ENCODE peak calls at places on chromosomes 6 and 20, in ten cellular contexts. A is breast epithelium, D is transverse colon, L is spleen, T is stomach, Y is Panc1, S is SK-N-SH, W is HCT116, X is prostate gland, M is sigmoid colon. C is an unnamed sample.

GRCh38 chr6:70844301-70844700 is 112.6 kb downstream of the B3GAT2 start:
- DNase-seq in A (no peak), D (no peak), L (no peak), T (no peak), Y (no peak), S (no peak), W (no peak), X (no peak), M (no peak), C (no peak)

GRCh38 chr20:58219342-58219700 is 9.1 kb downstream of the ANKRD60 start:
- DNase-seq in A (no peak), D (no peak), L (no peak), T (no peak), Y (no peak), S (no peak), W (no peak), X (no peak), M (peak; percentile 12), C (no peak)

GRCh38 chr6:134002821-134003220 is 49.6 kb downstream of the SLC2A12 start:
- DNase-seq in A (no peak), D (no peak), L (no peak), T (no peak), Y (no peak), S (no peak), W (no peak), X (no peak), M (no peak), C (no peak)

GRCh38 chr20:54208492-54209044 is 681 bp downstream of the PFDN4 start:
- DNase-seq in A (no peak), D (no peak), L (no peak), T (no peak), Y (no peak), S (peak; percentile 50), W (no peak), X (no peak), M (no peak), C (peak; percentile 45)

GRCh38 chr6:129748212-129748900 is 38.4 kb upstream of the ARHGAP18 start:
- DNase-seq in A (no peak), D (peak; percentile 50), L (peak; percentile 66), T (peak; percentile 39), Y (no peak), S (no peak), W (peak; percentile 90), X (peak; percentile 47), M (no peak), C (peak; percentile 58)

GRCh38 chr6:132612449-132613116 is 11.5 kb downstream of the TAAR2 start:
- DNase-seq in A (no peak), D (no peak), L (no peak), T (no peak), Y (no peak), S (no peak), W (no peak), X (no peak), M (no peak), C (no peak)

GRCh38 chr6:130670142-130670541 is 157.1 kb upstream of the SMLR1 start:
- DNase-seq in A (no peak), D (no peak), L (no peak), T (no peak), Y (no peak), S (no peak), W (no peak), X (no peak), M (no peak), C (no peak)

GRCh38 chr6:83920017-83920416 is 60.5 kb downstream of the CYB5R4 start:
- DNase-seq in A (no peak), D (no peak), L (no peak), T (no peak), Y (no peak), S (no peak), W (no peak), X (no peak), M (no peak), C (no peak)

GRCh38 chr20:56722042-56722441 is 92.9 kb downstream of the TFAP2C start:
- DNase-seq in A (no peak), D (peak; percentile 30), L (no peak), T (no peak), Y (no peak), S (no peak), W (no peak), X (peak; percentile 45), M (no peak), C (no peak)

GRCh38 chr6:142771162-142771561 is 173.8 kb downstream of the HIVEP2 start:
- DNase-seq in A (no peak), D (no peak), L (peak; percentile 73), T (no peak), Y (no peak), S (no peak), W (no peak), X (no peak), M (no peak), C (no peak)

GRCh38 chr6:142773859-142774258 is 171.1 kb downstream of the HIVEP2 start:
- DNase-seq in A (no peak), D (peak; percentile 32), L (no peak), T (no peak), Y (no peak), S (no peak), W (no peak), X (no peak), M (no peak), C (no peak)

GRCh38 chr6:142774292-142774691 is 170.7 kb downstream of the HIVEP2 start:
- DNase-seq in A (no peak), D (no peak), L (no peak), T (no peak), Y (no peak), S (no peak), W (no peak), X (no peak), M (no peak), C (no peak)

DNA sequence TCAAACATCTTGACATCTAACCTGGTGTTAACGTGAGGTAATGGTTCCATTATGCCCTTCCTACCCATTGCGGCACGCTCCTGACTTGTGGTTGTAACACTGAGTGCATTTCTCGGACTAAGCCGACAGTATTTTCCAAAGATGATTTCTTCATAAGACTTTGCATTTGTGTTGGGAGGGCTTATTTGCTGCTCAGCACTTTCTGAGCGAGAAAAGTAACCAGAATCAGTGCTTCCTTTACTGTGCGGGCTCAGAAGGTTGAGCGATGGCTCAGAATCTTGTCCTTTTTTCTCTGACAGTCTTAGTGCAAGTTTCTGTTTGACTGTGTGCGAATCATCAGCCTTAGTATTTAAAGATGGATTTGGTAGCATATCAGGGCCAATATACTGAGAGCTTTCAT is 171.7 kb downstream of the HIVEP2 start:
- DNase-seq in A (no peak), D (no peak), L (no peak), T (no peak), Y (no peak), S (no peak), W (no peak), X (no peak), M (no peak), C (no peak)
- H3K27ac ChIP-seq in A (no peak overlapping the region), D (peak overlapping the region; percentile 34), L (no peak overlapping the region), T (no peak overlapping the region), Y (no peak overlapping the region), S (no peak overlapping the region), W (no peak overlapping the region), X (no peak overlapping the region), M (no peak overlapping the region), C (no peak overlapping the region)

GRCh38 chr6:149061933-149062332 is 255.6 kb upstream of the TAB2 start:
- DNase-seq in A (no peak), D (no peak), L (no peak), T (no peak), Y (no peak), S (no peak), W (no peak), X (no peak), M (no peak), C (no peak)

GRCh38 chr6:149064026-149065017 is 253.2 kb upstream of the TAB2 start:
- DNase-seq in A (no peak), D (no peak), L (no peak), T (no peak), Y (no peak), S (no peak), W (no peak), X (no peak), M (no peak), C (no peak)

GRCh38 chr6:149063443-149063842 is 254.1 kb upstream of the TAB2 start:
- DNase-seq in A (no peak), D (no peak), L (no peak), T (no peak), Y (no peak), S (no peak), W (no peak), X (no peak), M (no peak), C (no peak)

GRCh38 chr6:149062653-149063348 is 254.7 kb upstream of the TAB2 start:
- DNase-seq in A (no peak), D (no peak), L (no peak), T (no peak), Y (no peak), S (no peak), W (no peak), X (no peak), M (no peak), C (no peak)

GRCh38 chr6:149065658-149066556 is 251.6 kb upstream of the TAB2 start:
- DNase-seq in A (no peak), D (no peak), L (peak; percentile 79), T (no peak), Y (no peak), S (no peak), W (no peak), X (no peak), M (no peak), C (no peak)
- TF ChIP-seq POLR2AphosphoS5 in A (no peak), D (no peak), L (peak; percentile 78), T (no peak), Y (no peak), S (no peak), W (no peak), X (no peak), M (no peak), C (no peak)

GRCh38 chr20:25076201-25076600 is 5.7 kb downstream of the VSX1 start:
- DNase-seq in A (no peak), D (no peak), L (no peak), T (no peak), Y (no peak), S (no peak), W (peak; percentile 19), X (no peak), M (no peak), C (no peak)
- H3K27ac ChIP-seq in A (no peak overlapping the region), D (no peak overlapping the region), L (no peak overlapping the region), T (no peak overlapping the region), Y (peak overlapping the region; percentile 60), S (no peak overlapping the region), W (no peak overlapping the region), X (no peak overlapping the region), M (no peak overlapping the region), C (no peak overlapping the region)

DNA sequence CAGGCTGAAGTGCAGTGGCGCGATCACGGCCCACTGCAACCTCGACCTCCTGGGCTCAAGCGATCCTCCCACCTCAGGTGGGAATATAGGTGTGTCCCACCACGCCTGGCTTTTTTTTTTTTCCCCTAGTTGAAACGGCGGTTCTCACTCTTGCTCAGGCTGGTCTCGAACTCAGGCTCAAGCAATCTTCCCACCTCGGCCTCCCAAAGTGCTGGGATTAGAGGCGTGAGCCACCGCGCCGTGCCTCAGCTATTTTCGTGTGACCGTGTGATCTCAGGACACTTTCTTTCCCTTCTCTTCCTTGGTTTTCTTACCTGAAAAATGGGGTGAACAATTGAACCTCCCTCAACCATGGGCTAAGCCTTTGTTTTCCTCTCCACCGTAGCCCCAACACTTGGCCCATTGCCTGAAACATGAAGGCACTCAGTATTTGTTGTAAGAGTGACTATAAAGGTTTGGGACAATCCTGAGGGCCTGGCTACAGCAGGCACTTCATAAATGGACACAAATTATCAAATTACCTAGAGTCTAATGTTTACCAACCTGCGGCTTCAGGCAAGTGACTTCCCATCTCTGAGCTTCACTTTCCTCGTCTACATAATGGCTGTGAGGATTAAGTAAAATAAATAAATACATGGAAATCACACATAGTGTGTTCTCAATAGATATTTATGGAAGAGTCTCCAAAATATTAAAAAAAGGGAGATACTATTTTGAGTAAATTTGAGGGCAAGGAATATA is 31.4 kb upstream of the ID1 start:
- DNase-seq in A (no peak), D (peak; percentile 31), L (peak; percentile 77), T (no peak), Y (no peak), S (no peak), W (no peak), X (peak; percentile 51), M (peak; percentile 68), C (no peak)
- TF ChIP-seq POLR2AphosphoS5 in A (no peak), D (no peak), L (no peak), T (no peak), Y (no peak), S (no peak), W (no peak), X (peak; percentile 45), M (no peak), C (no peak)

C was measured in GM23338.